ENCODE peak calls at places on chromosome 4, in nine cellular contexts. One of them, this sample, is unnamed.

GRCh38 chr4:67603310-67604028 is 44.9 kb downstream of the STAP1 start:
- ATAC-seq in upper lobe of right lung: no peak
- ATAC-seq in Panc1: no peak
- ATAC-seq in PC-3: peak; percentile 13
- ATAC-seq in heart right ventricle: no peak
- ATAC-seq in heart left ventricle: no peak
- ATAC-seq in mucosa of descending colon: no peak
- ATAC-seq in HepG2: peak; percentile 53
- ATAC-seq in lower lobe of right lung: no peak
- ATAC-seq in this sample: no peak

GRCh38 chr4:88575222-88575621 is 17.1 kb upstream of the HERC3 start:
- ATAC-seq in upper lobe of right lung: no peak
- ATAC-seq in Panc1: no peak
- ATAC-seq in PC-3: no peak
- ATAC-seq in heart right ventricle: peak; percentile 92
- ATAC-seq in heart left ventricle: peak; percentile 72
- ATAC-seq in mucosa of descending colon: no peak
- ATAC-seq in HepG2: no peak
- ATAC-seq in lower lobe of right lung: no peak
- ATAC-seq in this sample: no peak

GRCh38 chr4:4668355-4669210 is 126.7 kb upstream of the STX18 start:
- ATAC-seq in upper lobe of right lung: no peak
- ATAC-seq in Panc1: peak; percentile 17
- ATAC-seq in PC-3: no peak
- ATAC-seq in heart right ventricle: no peak
- ATAC-seq in heart left ventricle: no peak
- ATAC-seq in mucosa of descending colon: no peak
- ATAC-seq in HepG2: no peak
- ATAC-seq in lower lobe of right lung: no peak
- ATAC-seq in this sample: no peak

GRCh38 chr4:94519019-94519418 is 67.3 kb downstream of the PDLIM5 start:
- ATAC-seq in upper lobe of right lung: peak; percentile 63
- ATAC-seq in Panc1: no peak
- ATAC-seq in PC-3: no peak
- ATAC-seq in heart right ventricle: peak; percentile 22
- ATAC-seq in heart left ventricle: no peak
- ATAC-seq in mucosa of descending colon: peak; percentile 37
- ATAC-seq in HepG2: no peak
- ATAC-seq in lower lobe of right lung: no peak
- ATAC-seq in this sample: no peak

GRCh38 chr4:152910521-152910920 is 25.6 kb upstream of the FHDC1 start:
- ATAC-seq in upper lobe of right lung: peak; percentile 38
- ATAC-seq in Panc1: no peak
- ATAC-seq in PC-3: no peak
- ATAC-seq in heart right ventricle: no peak
- ATAC-seq in heart left ventricle: no peak
- ATAC-seq in mucosa of descending colon: no peak
- ATAC-seq in HepG2: no peak
- ATAC-seq in lower lobe of right lung: peak; percentile 72
- ATAC-seq in this sample: no peak

GRCh38 chr4:47774078-47774477 is 63.8 kb downstream of the CORIN start:
- ATAC-seq in upper lobe of right lung: no peak
- ATAC-seq in Panc1: no peak
- ATAC-seq in PC-3: no peak
- ATAC-seq in heart right ventricle: no peak
- ATAC-seq in heart left ventricle: no peak
- ATAC-seq in mucosa of descending colon: no peak
- ATAC-seq in HepG2: no peak
- ATAC-seq in lower lobe of right lung: no peak
- ATAC-seq in this sample: no peak

GRCh38 chr4:173500841-173501591 is 29.0 kb downstream of the HAND2 start:
- ATAC-seq in upper lobe of right lung: peak; percentile 45
- ATAC-seq in Panc1: no peak
- ATAC-seq in PC-3: no peak
- ATAC-seq in heart right ventricle: no peak
- ATAC-seq in heart left ventricle: no peak
- ATAC-seq in mucosa of descending colon: no peak
- ATAC-seq in HepG2: no peak
- ATAC-seq in lower lobe of right lung: peak; percentile 43
- ATAC-seq in this sample: no peak

GRCh38 chr4:102809691-102810090 is 17.7 kb downstream of the UBE2D3 start:
- ATAC-seq in upper lobe of right lung: no peak
- ATAC-seq in Panc1: no peak
- ATAC-seq in PC-3: no peak
- ATAC-seq in heart right ventricle: no peak
- ATAC-seq in heart left ventricle: no peak
- ATAC-seq in mucosa of descending colon: no peak
- ATAC-seq in HepG2: no peak
- ATAC-seq in lower lobe of right lung: no peak
- ATAC-seq in this sample: no peak

GRCh38 chr4:153528705-153529493 is 62.7 kb downstream of the TMEM131L start:
- ATAC-seq in upper lobe of right lung: no peak
- ATAC-seq in Panc1: no peak
- ATAC-seq in PC-3: no peak
- ATAC-seq in heart right ventricle: no peak
- ATAC-seq in heart left ventricle: no peak
- ATAC-seq in mucosa of descending colon: no peak
- ATAC-seq in HepG2: no peak
- ATAC-seq in lower lobe of right lung: no peak
- ATAC-seq in this sample: no peak

GRCh38 chr4:53128959-53129358 is 236.9 kb downstream of the SCFD2 start:
- ATAC-seq in upper lobe of right lung: no peak
- ATAC-seq in Panc1: no peak
- ATAC-seq in PC-3: no peak
- ATAC-seq in heart right ventricle: peak; percentile 71
- ATAC-seq in heart left ventricle: no peak
- ATAC-seq in mucosa of descending colon: no peak
- ATAC-seq in HepG2: no peak
- ATAC-seq in lower lobe of right lung: no peak
- ATAC-seq in this sample: no peak

GRCh38 chr4:4914059-4914820 is 54.8 kb downstream of the MSX1 start:
- ATAC-seq in upper lobe of right lung: no peak
- ATAC-seq in Panc1: no peak
- ATAC-seq in PC-3: no peak
- ATAC-seq in heart right ventricle: no peak
- ATAC-seq in heart left ventricle: no peak
- ATAC-seq in mucosa of descending colon: no peak
- ATAC-seq in HepG2: no peak
- ATAC-seq in lower lobe of right lung: no peak
- ATAC-seq in this sample: peak; percentile 62

GRCh38 chr4:168383510-168383909 is 65.0 kb upstream of the DDX60 start:
- ATAC-seq in upper lobe of right lung: no peak
- ATAC-seq in Panc1: no peak
- ATAC-seq in PC-3: no peak
- ATAC-seq in heart right ventricle: no peak
- ATAC-seq in heart left ventricle: no peak
- ATAC-seq in mucosa of descending colon: peak; percentile 37
- ATAC-seq in HepG2: no peak
- ATAC-seq in lower lobe of right lung: no peak
- ATAC-seq in this sample: no peak

GRCh38 chr4:185142911-185143595 is at the start of gene SLC25A4:
- ATAC-seq in upper lobe of right lung: peak; percentile 98
- ATAC-seq in Panc1: peak; percentile 98
- ATAC-seq in PC-3: peak; percentile 93
- ATAC-seq in heart right ventricle: peak; percentile 85
- ATAC-seq in heart left ventricle: peak; percentile 88
- ATAC-seq in mucosa of descending colon: peak; percentile 98
- ATAC-seq in HepG2: peak; percentile 91
- ATAC-seq in lower lobe of right lung: peak; percentile 98
- ATAC-seq in this sample: peak; percentile 95

GRCh38 chr4:111780965-111781364 is 364.3 kb upstream of the FAM241A start:
- ATAC-seq in upper lobe of right lung: no peak
- ATAC-seq in Panc1: no peak
- ATAC-seq in PC-3: no peak
- ATAC-seq in heart right ventricle: no peak
- ATAC-seq in heart left ventricle: no peak
- ATAC-seq in mucosa of descending colon: no peak
- ATAC-seq in HepG2: no peak
- ATAC-seq in lower lobe of right lung: no peak
- ATAC-seq in this sample: no peak

GRCh38 chr4:123600426-123600825 is 203.8 kb downstream of the SPRY1 start:
- ATAC-seq in upper lobe of right lung: no peak
- ATAC-seq in Panc1: no peak
- ATAC-seq in PC-3: no peak
- ATAC-seq in heart right ventricle: peak; percentile 71
- ATAC-seq in heart left ventricle: no peak
- ATAC-seq in mucosa of descending colon: no peak
- ATAC-seq in HepG2: no peak
- ATAC-seq in lower lobe of right lung: no peak
- ATAC-seq in this sample: no peak

GRCh38 chr4:140818433-140818832 is 62.2 kb upstream of the TBC1D9 start:
- ATAC-seq in upper lobe of right lung: no peak
- ATAC-seq in Panc1: no peak
- ATAC-seq in PC-3: no peak
- ATAC-seq in heart right ventricle: no peak
- ATAC-seq in heart left ventricle: no peak
- ATAC-seq in mucosa of descending colon: no peak
- ATAC-seq in HepG2: no peak
- ATAC-seq in lower lobe of right lung: no peak
- ATAC-seq in this sample: no peak
- H3K36me3 ChIP-seq in upper lobe of right lung: no peaks in the 10 kb centered on the region
- H3K36me3 ChIP-seq in Panc1: no peaks in the 10 kb centered on the region
- H3K36me3 ChIP-seq in PC-3: no peaks in the 10 kb centered on the region
- H3K36me3 ChIP-seq in heart right ventricle: no peaks in the 10 kb centered on the region
- H3K36me3 ChIP-seq in heart left ventricle: no peaks in the 10 kb centered on the region
- H3K36me3 ChIP-seq in mucosa of descending colon: no peaks in the 10 kb centered on the region
- H3K36me3 ChIP-seq in HepG2: no peaks in the 10 kb centered on the region
- H3K36me3 ChIP-seq in lower lobe of right lung: no peaks in the 10 kb centered on the region
- H3K36me3 ChIP-seq in this sample: no peaks in the 10 kb centered on the region

GRCh38 chr4:2799444-2799911 is 6.6 kb downstream of the SH3BP2 start:
- ATAC-seq in upper lobe of right lung: peak; percentile 13
- ATAC-seq in Panc1: no peak
- ATAC-seq in PC-3: no peak
- ATAC-seq in heart right ventricle: no peak
- ATAC-seq in heart left ventricle: no peak
- ATAC-seq in mucosa of descending colon: no peak
- ATAC-seq in HepG2: no peak
- ATAC-seq in lower lobe of right lung: peak; percentile 4
- ATAC-seq in this sample: no peak
- H3K4me1 ChIP-seq in upper lobe of right lung: peaks cover 93% of the 10 kb centered on the region
- H3K4me1 ChIP-seq in Panc1: peaks cover 81% of the 10 kb centered on the region
- H3K4me1 ChIP-seq in PC-3: peaks cover 21% of the 10 kb centered on the region
- H3K4me1 ChIP-seq in heart right ventricle: peaks cover 97% of the 10 kb centered on the region
- H3K4me1 ChIP-seq in heart left ventricle: peaks cover 95% of the 10 kb centered on the region
- H3K4me1 ChIP-seq in mucosa of descending colon: peaks cover 76% of the 10 kb centered on the region
- H3K4me1 ChIP-seq in HepG2: peaks cover 76% of the 10 kb centered on the region
- H3K4me1 ChIP-seq in lower lobe of right lung: peaks cover 96% of the 10 kb centered on the region
- H3K4me1 ChIP-seq in this sample: peaks cover 98% of the 10 kb centered on the region

GRCh38 chr4:124710911-124711310 is 1.6 kb downstream of the ANKRD50 start:
- ATAC-seq in upper lobe of right lung: no peak
- ATAC-seq in Panc1: no peak
- ATAC-seq in PC-3: no peak
- ATAC-seq in heart right ventricle: no peak
- ATAC-seq in heart left ventricle: no peak
- ATAC-seq in mucosa of descending colon: no peak
- ATAC-seq in HepG2: no peak
- ATAC-seq in lower lobe of right lung: no peak
- ATAC-seq in this sample: no peak

GRCh38 chr4:124710253-124710849 is 2.2 kb downstream of the ANKRD50 start:
- ATAC-seq in upper lobe of right lung: no peak
- ATAC-seq in Panc1: no peak
- ATAC-seq in PC-3: no peak
- ATAC-seq in heart right ventricle: no peak
- ATAC-seq in heart left ventricle: no peak
- ATAC-seq in mucosa of descending colon: no peak
- ATAC-seq in HepG2: no peak
- ATAC-seq in lower lobe of right lung: no peak
- ATAC-seq in this sample: no peak

GRCh38 chr4:124713213-124713592 is 671 bp upstream of the ANKRD50 start:
- ATAC-seq in upper lobe of right lung: peak; percentile 66
- ATAC-seq in Panc1: peak; percentile 81
- ATAC-seq in PC-3: peak; percentile 34
- ATAC-seq in heart right ventricle: peak; percentile 75
- ATAC-seq in heart left ventricle: no peak
- ATAC-seq in mucosa of descending colon: peak; percentile 37
- ATAC-seq in HepG2: peak; percentile 87
- ATAC-seq in lower lobe of right lung: peak; percentile 69
- ATAC-seq in this sample: peak; percentile 53

GRCh38 chr4:124712417-124713212 is at the start of gene ANKRD50:
- ATAC-seq in upper lobe of right lung: peak; percentile 89
- ATAC-seq in Panc1: peak; percentile 89
- ATAC-seq in PC-3: peak; percentile 59
- ATAC-seq in heart right ventricle: peak; percentile 88
- ATAC-seq in heart left ventricle: peak; percentile 82
- ATAC-seq in mucosa of descending colon: peak; percentile 82
- ATAC-seq in HepG2: peak; percentile 82
- ATAC-seq in lower lobe of right lung: peak; percentile 91
- ATAC-seq in this sample: peak; percentile 92

GRCh38 chr4:124711469-124712416 is 789 bp downstream of the ANKRD50 start:
- ATAC-seq in upper lobe of right lung: peak; percentile 64
- ATAC-seq in Panc1: peak; percentile 78
- ATAC-seq in PC-3: peak; percentile 59
- ATAC-seq in heart right ventricle: peak; percentile 80
- ATAC-seq in heart left ventricle: peak; percentile 74
- ATAC-seq in mucosa of descending colon: peak; percentile 81
- ATAC-seq in HepG2: peak; percentile 74
- ATAC-seq in lower lobe of right lung: peak; percentile 77
- ATAC-seq in this sample: peak; percentile 13
- TF ChIP-seq CTCF in upper lobe of right lung: peak; percentile 16
- TF ChIP-seq CTCF in Panc1: peak; percentile 44
- TF ChIP-seq CTCF in PC-3: peak; percentile 26
- TF ChIP-seq CTCF in heart right ventricle: peak; percentile 49
- TF ChIP-seq CTCF in heart left ventricle: no peak
- TF ChIP-seq CTCF in mucosa of descending colon: no peak
- TF ChIP-seq CTCF in HepG2: peak; percentile 45
- TF ChIP-seq CTCF in lower lobe of right lung: no peak
- TF ChIP-seq CTCF in this sample: no peak

DNA sequence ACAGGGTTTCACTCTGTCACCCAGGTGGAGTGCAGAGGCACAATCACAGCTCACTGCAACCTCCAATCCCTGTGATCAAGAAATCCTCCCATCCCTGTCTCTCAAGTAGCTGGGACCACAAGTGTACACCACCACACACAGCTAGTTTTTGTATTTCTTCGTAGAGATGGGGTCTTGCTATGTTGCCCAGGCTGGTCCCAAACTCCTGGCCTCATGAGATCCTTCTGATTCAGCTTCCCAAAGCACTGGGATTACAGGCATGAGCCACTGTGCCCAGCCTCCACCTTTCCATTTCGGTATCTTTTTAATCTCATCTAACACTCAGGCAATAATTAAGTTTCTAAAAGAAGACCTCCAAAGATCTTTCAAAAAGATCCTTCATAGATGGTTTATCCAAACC is 22.9 kb downstream of the ADGRA3 start:
- ATAC-seq in upper lobe of right lung: no peak
- ATAC-seq in Panc1: no peak
- ATAC-seq in PC-3: no peak
- ATAC-seq in heart right ventricle: no peak
- ATAC-seq in heart left ventricle: no peak
- ATAC-seq in mucosa of descending colon: no peak
- ATAC-seq in HepG2: no peak
- ATAC-seq in lower lobe of right lung: no peak
- ATAC-seq in this sample: no peak
- H3K36me3 ChIP-seq in upper lobe of right lung: no peaks in the 10 kb centered on the region
- H3K36me3 ChIP-seq in Panc1: no peaks in the 10 kb centered on the region
- H3K36me3 ChIP-seq in PC-3: no peaks in the 10 kb centered on the region
- H3K36me3 ChIP-seq in heart right ventricle: no peaks in the 10 kb centered on the region
- H3K36me3 ChIP-seq in heart left ventricle: no peaks in the 10 kb centered on the region
- H3K36me3 ChIP-seq in mucosa of descending colon: no peaks in the 10 kb centered on the region
- H3K36me3 ChIP-seq in HepG2: no peaks in the 10 kb centered on the region
- H3K36me3 ChIP-seq in lower lobe of right lung: no peaks in the 10 kb centered on the region
- H3K36me3 ChIP-seq in this sample: no peaks in the 10 kb centered on the region

This sample was measured in gastroesophageal sphincter.